ENCODE peak calls at places on chromosomes 3 and 15, in eight cellular contexts. E is C1 segment of cervical spinal cord; I is activated naive CD8-positive, alpha-beta T cell treated with anti-CD3 and anti-CD28 coated beads, Interleukin-2, amount 50 U/mL, for 24 hours; T is stimulated activated CD8-positive, alpha-beta memory T cell treated with anti-CD3 and anti-CD28 coated beads, Interleukin-4, amount 100 ng/mL, for 24 hours; B is CD14-positive monocyte; J is activated gamma-delta T cell treated with anti-CD3 and anti-CD28 coated beads, Interleukin-2, amount 50 U/mL, for 16 hours; D is central memory CD8-positive, alpha-beta T cell; R is dermis blood vessel endothelial cell. W is an unnamed sample.

GRCh38 chr15:52093539-52094502 is 18.8 kb downstream of the BCL2L10 start:
- DNase-seq in E (no peak), I (no peak), T (no peak), B (no peak), J (no peak), D (no peak), R (peak; percentile 96), W (peak; percentile 81)

GRCh38 chr15:94105760-94106159 is 125.6 kb upstream of the MCTP2 start:
- DNase-seq in E (no peak), I (no peak), T (no peak), B (no peak), J (no peak), D (no peak), R (no peak), W (no peak)

GRCh38 chr15:23897091-23897490 is 210.0 kb upstream of the NDN start:
- DNase-seq in E (no peak), I (no peak), T (no peak), B (no peak), J (no peak), D (no peak), R (no peak), W (no peak)

GRCh38 chr3:143585720-143586456 is 262.4 kb downstream of the SLC9A9 start:
- DNase-seq in E (no peak), I (peak; percentile 3), T (no peak), B (no peak), J (no peak), D (no peak), R (no peak), W (no peak)

GRCh38 chr15:48603922-48604321 is 41.6 kb downstream of the FBN1 start:
- DNase-seq in E (no peak), I (no peak), T (no peak), B (no peak), J (no peak), D (no peak), R (peak; percentile 43), W (peak; percentile 27)

GRCh38 chr3:154121236-154122095 is at the start of gene ARHGEF26:
- DNase-seq in E (peak; percentile 14), I (peak; percentile 62), T (peak; percentile 49), B (peak; percentile 69), J (peak; percentile 34), D (peak; percentile 16), R (peak; percentile 74), W (no peak)

GRCh38 chr15:56293495-56294292 is 50.0 kb upstream of the RFX7 start:
- DNase-seq in E (no peak), I (no peak), T (no peak), B (no peak), J (no peak), D (no peak), R (no peak), W (no peak)

GRCh38 chr15:31131853-31132375 is 30.4 kb upstream of the TRPM1 start:
- DNase-seq in E (no peak), I (no peak), T (no peak), B (no peak), J (no peak), D (no peak), R (no peak), W (no peak)

GRCh38 chr3:119637679-119638525 is 22.5 kb downstream of the POPDC2 start:
- DNase-seq in E (no peak), I (no peak), T (no peak), B (peak; percentile 72), J (no peak), D (no peak), R (peak; percentile 91), W (no peak)

GRCh38 chr3:133927543-133928066 is 31.9 kb upstream of the RAB6B start:
- DNase-seq in E (no peak), I (peak; percentile 76), T (peak; percentile 60), B (no peak), J (peak; percentile 65), D (peak; percentile 72), R (peak; percentile 67), W (peak; percentile 54)

GRCh38 chr3:182843478-182843877 is 50.2 kb downstream of the ATP11B start:
- DNase-seq in E (no peak), I (no peak), T (no peak), B (no peak), J (no peak), D (no peak), R (peak; percentile 35), W (no peak)

GRCh38 chr15:81304226-81304625 is 19.7 kb downstream of the STARD5 start:
- DNase-seq in E (no peak), I (no peak), T (no peak), B (peak; percentile 82), J (no peak), D (no peak), R (peak; percentile 13), W (peak; percentile 23)

GRCh38 chr3:71503525-71504249 is 79.8 kb downstream of the FOXP1 start:
- DNase-seq in E (no peak), I (no peak), T (no peak), B (no peak), J (no peak), D (no peak), R (no peak), W (no peak)

GRCh38 chr3:104553121-104553520 is 813.6 kb upstream of the ALCAM start:
- DNase-seq in E (no peak), I (no peak), T (no peak), B (no peak), J (no peak), D (no peak), R (no peak), W (no peak)

GRCh38 chr3:188627652-188628051 is 473.7 kb downstream of the LPP start:
- DNase-seq in E (no peak), I (no peak), T (no peak), B (no peak), J (no peak), D (no peak), R (peak; percentile 10), W (peak; percentile 14)

GRCh38 chr15:82739086-82739485 is 29.4 kb upstream of the AP3B2 start:
- DNase-seq in E (no peak), I (no peak), T (no peak), B (no peak), J (no peak), D (no peak), R (no peak), W (no peak)

GRCh38 chr3:151460240-151460639 is 621 bp downstream of the IGSF10 start:
- DNase-seq in E (no peak), I (no peak), T (no peak), B (no peak), J (no peak), D (no peak), R (no peak), W (no peak)

GRCh38 chr3:11591401-11592266 is 52.1 kb downstream of the VGLL4 start:
- DNase-seq in E (no peak), I (no peak), T (no peak), B (no peak), J (no peak), D (no peak), R (peak; percentile 70), W (no peak)

GRCh38 chr15:62999178-62999577 is 43.4 kb upstream of the TPM1 start:
- DNase-seq in E (no peak), I (no peak), T (no peak), B (no peak), J (no peak), D (no peak), R (no peak), W (no peak)

GRCh38 chr3:139533781-139534443 is 5.6 kb downstream of the RBP1 start:
- DNase-seq in E (no peak), I (no peak), T (no peak), B (no peak), J (no peak), D (no peak), R (no peak), W (peak; percentile 83)

GRCh38 chr3:156317457-156317856 is 197.1 kb downstream of the KCNAB1 start:
- DNase-seq in E (no peak), I (no peak), T (no peak), B (no peak), J (no peak), D (no peak), R (peak; percentile 81), W (peak; percentile 93)

GRCh38 chr3:51311055-51311454 is 74.0 kb upstream of the MANF start:
- DNase-seq in E (no peak), I (no peak), T (no peak), B (no peak), J (no peak), D (no peak), R (peak; percentile 40), W (peak; percentile 9)

GRCh38 chr3:138081371-138082084 is 33.9 kb downstream of the DZIP1L start:
- DNase-seq in E (no peak), I (no peak), T (no peak), B (no peak), J (no peak), D (no peak), R (no peak), W (no peak)

GRCh38 chr3:96970211-96970610 is 155.8 kb downstream of the EPHA6 start:
- DNase-seq in E (no peak), I (no peak), T (no peak), B (no peak), J (no peak), D (no peak), R (no peak), W (no peak)

GRCh38 chr15:25136119-25136518 is 181.3 kb downstream of the SNRPN start:
- DNase-seq in E (no peak), I (no peak), T (no peak), B (no peak), J (no peak), D (no peak), R (peak; percentile 48), W (no peak)

GRCh38 chr3:154235330-154235729 is 89.0 kb downstream of the DHX36 start:
- DNase-seq in E (no peak), I (no peak), T (no peak), B (no peak), J (no peak), D (no peak), R (no peak), W (no peak)

GRCh38 chr15:82891025-82891390 is 61.5 kb downstream of the HOMER2 start:
- DNase-seq in E (no peak), I (no peak), T (no peak), B (no peak), J (no peak), D (no peak), R (no peak), W (no peak)

GRCh38 chr3:186614597-186615483 is 2.0 kb downstream of the AHSG start:
- DNase-seq in E (peak; percentile 1), I (peak; percentile 78), T (peak; percentile 59), B (peak; percentile 75), J (peak; percentile 58), D (peak; percentile 61), R (peak; percentile 86), W (peak; percentile 62)

GRCh38 chr3:184156522-184156955 is 1.4 kb downstream of the DVL3 start:
- DNase-seq in E (no peak), I (no peak), T (no peak), B (no peak), J (no peak), D (no peak), R (peak; percentile 54), W (no peak)

GRCh38 chr3:25679166-25679565 is 14.5 kb upstream of the TOP2B start:
- DNase-seq in E (no peak), I (no peak), T (no peak), B (no peak), J (no peak), D (no peak), R (no peak), W (no peak)

GRCh38 chr15:36024066-36024465 is 478.1 kb upstream of the DPH6 start:
- DNase-seq in E (no peak), I (no peak), T (no peak), B (no peak), J (no peak), D (no peak), R (no peak), W (no peak)

GRCh38 chr3:123467051-123467450 is 18.2 kb upstream of the ADCY5 start:
- DNase-seq in E (no peak), I (no peak), T (no peak), B (no peak), J (no peak), D (no peak), R (no peak), W (no peak)

GRCh38 chr3:40550168-40550567 is 25.4 kb downstream of the ZNF621 start:
- DNase-seq in E (no peak), I (no peak), T (no peak), B (no peak), J (no peak), D (no peak), R (no peak), W (no peak)

GRCh38 chr15:90592144-90592887 is 62.6 kb downstream of the CRTC3 start:
- DNase-seq in E (no peak), I (no peak), T (no peak), B (no peak), J (no peak), D (no peak), R (no peak), W (no peak)

W was measured in dermis microvascular lymphatic vessel endothelial cell.